ENCODE peak calls at places on chromosomes 12 and 14, in four cellular contexts. One of them, this sample, is unnamed.

GRCh38 chr12:111428728-111429175 is 23.0 kb downstream of the SH2B3 start:
- DNase-seq in fibroblast of lung: no peak
- DNase-seq in NCI-H82: no peak
- DNase-seq in NCI-H2171: no peak
- DNase-seq in this sample: no peak

GRCh38 chr14:85415015-85415712 is 114.8 kb upstream of the FLRT2 start:
- DNase-seq in NCI-H82: no peak
- DNase-seq in NCI-H2171: no peak
- DNase-seq in fibroblast of lung: peak
- DNase-seq in this sample: peak

GRCh38 chr12:55707841-55708694 is at the start of gene ITGA7:
- DNase-seq in fibroblast of lung: peak
- DNase-seq in NCI-H82: peak
- DNase-seq in NCI-H2171: peak
- DNase-seq in this sample: peak

GRCh38 chr14:50060871-50061663 is 55.3 kb downstream of the VCPKMT start:
- DNase-seq in NCI-H2171: peak
- DNase-seq in fibroblast of lung: peak
- DNase-seq in NCI-H82: peak
- DNase-seq in this sample: peak

GRCh38 chr12:61808856-61809255 is 451.3 kb upstream of the USP15 start:
- DNase-seq in NCI-H82: no peak
- DNase-seq in NCI-H2171: no peak
- DNase-seq in fibroblast of lung: no peak
- DNase-seq in this sample: no peak

GRCh38 chr14:76091036-76091435 is 60.7 kb upstream of the GPATCH2L start:
- DNase-seq in NCI-H2171: no peak
- DNase-seq in fibroblast of lung: no peak
- DNase-seq in NCI-H82: peak
- DNase-seq in this sample: peak

GRCh38 chr12:13102481-13103195 is 829 bp downstream of the GSG1 start:
- DNase-seq in fibroblast of lung: peak
- DNase-seq in NCI-H2171: no peak
- DNase-seq in NCI-H82: no peak
- DNase-seq in this sample: peak

GRCh38 chr12:69994593-69995222 is 169.7 kb downstream of the MYRFL start:
- DNase-seq in NCI-H82: no peak
- DNase-seq in NCI-H2171: no peak
- DNase-seq in fibroblast of lung: no peak
- DNase-seq in this sample: no peak

GRCh38 chr12:153080-153746 is 60.7 kb downstream of the SLC6A12 start:
- DNase-seq in NCI-H2171: peak
- DNase-seq in fibroblast of lung: peak
- DNase-seq in NCI-H82: peak
- DNase-seq in this sample: peak

GRCh38 chr14:100762089-100762515 is 35.4 kb downstream of the DLK1 start:
- DNase-seq in NCI-H82: no peak
- DNase-seq in NCI-H2171: no peak
- DNase-seq in fibroblast of lung: peak
- DNase-seq in this sample: no peak

GRCh38 chr14:38122241-38122640 is 85.5 kb upstream of the SSTR1 start:
- DNase-seq in NCI-H2171: no peak
- DNase-seq in NCI-H82: no peak
- DNase-seq in fibroblast of lung: peak
- DNase-seq in this sample: no peak

GRCh38 chr14:64856528-64857445 is 22.9 kb downstream of the SPTB start:
- DNase-seq in fibroblast of lung: peak
- DNase-seq in NCI-H82: no peak
- DNase-seq in NCI-H2171: no peak
- DNase-seq in this sample: no peak

GRCh38 chr12:123617580-123617979 is 15.7 kb downstream of the DDX55 start:
- DNase-seq in fibroblast of lung: no peak
- DNase-seq in NCI-H82: no peak
- DNase-seq in NCI-H2171: no peak
- DNase-seq in this sample: no peak

GRCh38 chr14:100102156-100102785 is 37.0 kb downstream of the EVL start:
- DNase-seq in NCI-H82: no peak
- DNase-seq in fibroblast of lung: no peak
- DNase-seq in NCI-H2171: no peak
- DNase-seq in this sample: no peak

GRCh38 chr14:98077176-98077575 is 1194.8 kb downstream of the BCL11B start:
- DNase-seq in NCI-H82: no peak
- DNase-seq in fibroblast of lung: no peak
- DNase-seq in NCI-H2171: no peak
- DNase-seq in this sample: no peak

GRCh38 chr12:93894391-93895095 is 217.4 kb downstream of the CRADD start:
- DNase-seq in NCI-H82: no peak
- DNase-seq in fibroblast of lung: peak
- DNase-seq in NCI-H2171: peak
- DNase-seq in this sample: peak

GRCh38 chr12:127374447-127374846 is 892.5 kb upstream of the TMEM132C start:
- DNase-seq in NCI-H82: no peak
- DNase-seq in NCI-H2171: no peak
- DNase-seq in fibroblast of lung: no peak
- DNase-seq in this sample: no peak

GRCh38 chr14:70192915-70193314 is 4.2 kb upstream of the SLC8A3 start:
- DNase-seq in fibroblast of lung: no peak
- DNase-seq in NCI-H2171: no peak
- DNase-seq in NCI-H82: no peak
- DNase-seq in this sample: no peak

GRCh38 chr14:75342762-75343599 is 64.4 kb downstream of the FOS start:
- DNase-seq in NCI-H82: no peak
- DNase-seq in fibroblast of lung: no peak
- DNase-seq in NCI-H2171: no peak
- DNase-seq in this sample: no peak

GRCh38 chr12:34298176-34298970 is 276.1 kb downstream of the ALG10 start:
- DNase-seq in NCI-H2171: no peak
- DNase-seq in NCI-H82: no peak
- DNase-seq in fibroblast of lung: no peak
- DNase-seq in this sample: no peak

GRCh38 chr12:70719672-70720420 is 82.6 kb upstream of the PTPRB start:
- DNase-seq in NCI-H82: peak
- DNase-seq in NCI-H2171: no peak
- DNase-seq in fibroblast of lung: peak
- DNase-seq in this sample: peak

GRCh38 chr12:31011746-31012567 is 61.7 kb upstream of the DDX11 start:
- DNase-seq in fibroblast of lung: no peak
- DNase-seq in NCI-H2171: no peak
- DNase-seq in NCI-H82: peak
- DNase-seq in this sample: no peak

GRCh38 chr12:89840162-89840922 is 131.7 kb upstream of the ATP2B1 start:
- DNase-seq in NCI-H82: no peak
- DNase-seq in fibroblast of lung: no peak
- DNase-seq in NCI-H2171: no peak
- DNase-seq in this sample: no peak

GRCh38 chr14:51780006-51780692 is 80.3 kb upstream of the GNG2 start:
- DNase-seq in fibroblast of lung: peak
- DNase-seq in NCI-H82: peak
- DNase-seq in NCI-H2171: peak
- DNase-seq in this sample: peak

GRCh38 chr14:74579447-74580274 is 32.4 kb downstream of the LTBP2 start:
- DNase-seq in NCI-H2171: no peak
- DNase-seq in fibroblast of lung: peak
- DNase-seq in NCI-H82: no peak
- DNase-seq in this sample: peak

GRCh38 chr12:118981285-118982201 is at the start of gene SRRM4:
- DNase-seq in NCI-H2171: peak
- DNase-seq in NCI-H82: peak
- DNase-seq in fibroblast of lung: no peak
- DNase-seq in this sample: no peak

This sample was measured in AG08395.